ENCODE peak calls at places on chromosome 13, in ten cellular contexts. C is CD4-positive, CD25-positive, alpha-beta regulatory T cell; X is hepatocyte; G is activated CD4-positive, alpha-beta T cell treated with anti-CD3 and anti-CD28 coated beads, Interleukin-2, amount 50 U/mL, for 4 hours; M is LHCN-M2; J is right cardiac atrium; P is HFFc6; I is SK-N-SH; R is aorta; E is HCEC 1CT. N is an unnamed sample.

GRCh38 chr13:74251778-74252519 is 117.7 kb upstream of the KLF12 start:
- DNase-seq in C (no peak), X (no peak), G (no peak), M (peak), J (peak), P (no peak), I (no peak), R (no peak), E (no peak), N (no peak)

GRCh38 chr13:64855506-64855905 is 2374.6 kb downstream of the PCDH9 start:
- DNase-seq in C (no peak), X (peak), G (no peak), M (peak), J (no peak), P (no peak), I (peak), R (no peak), E (no peak), N (no peak)

GRCh38 chr13:72456486-72456885 is 270.9 kb downstream of the MZT1 start:
- DNase-seq in C (no peak), X (no peak), G (no peak), M (no peak), J (no peak), P (no peak), I (no peak), R (no peak), E (no peak), N (no peak)

GRCh38 chr13:36345438-36346221 is 564 bp downstream of the SPART start:
- DNase-seq in C (peak), X (peak), G (peak), M (peak), J (peak), P (peak), I (no peak), R (peak), E (peak), N (peak)

GRCh38 chr13:93098972-93099371 is 127.6 kb upstream of the GPC6 start:
- DNase-seq in C (no peak), X (peak), G (no peak), M (no peak), J (no peak), P (no peak), I (no peak), R (no peak), E (no peak), N (no peak)

GRCh38 chr13:27783111-27783510 is 9.2 kb upstream of the GSX1 start:
- DNase-seq in C (no peak), X (peak), G (no peak), M (no peak), J (no peak), P (peak), I (no peak), R (no peak), E (no peak), N (no peak)

GRCh38 chr13:58933475-58933874 is 1230.3 kb downstream of the DIAPH3 start:
- DNase-seq in C (no peak), X (no peak), G (no peak), M (no peak), J (no peak), P (no peak), I (no peak), R (no peak), E (no peak), N (no peak)

GRCh38 chr13:51838235-51838846 is 6.6 kb downstream of the TMEM272 start:
- DNase-seq in C (no peak), X (no peak), G (no peak), M (peak), J (no peak), P (peak), I (no peak), R (no peak), E (peak), N (no peak)

GRCh38 chr13:103403148-103403740 is 337.0 kb upstream of the SLC10A2 start:
- DNase-seq in C (no peak), X (peak), G (no peak), M (no peak), J (no peak), P (no peak), I (no peak), R (no peak), E (no peak), N (no peak)

GRCh38 chr13:48518083-48518482 is 14.8 kb downstream of the RCBTB2 start:
- DNase-seq in C (no peak), X (no peak), G (no peak), M (no peak), J (no peak), P (no peak), I (no peak), R (no peak), E (no peak), N (no peak)

GRCh38 chr13:25225970-25226369 is 53.9 kb upstream of the AMER2 start:
- DNase-seq in C (no peak), X (no peak), G (no peak), M (no peak), J (no peak), P (no peak), I (no peak), R (no peak), E (no peak), N (no peak)

GRCh38 chr13:76991432-76991795 is 467 bp upstream of the CLN5 start:
- DNase-seq in C (peak), X (peak), G (peak), M (no peak), J (peak), P (no peak), I (no peak), R (peak), E (no peak), N (peak)

GRCh38 chr13:66809496-66809895 is 420.6 kb downstream of the PCDH9 start:
- DNase-seq in C (no peak), X (no peak), G (no peak), M (no peak), J (no peak), P (no peak), I (no peak), R (no peak), E (no peak), N (no peak)

GRCh38 chr13:79393564-79394249 is 12.3 kb downstream of the RBM26 start:
- DNase-seq in C (peak), X (peak), G (no peak), M (no peak), J (no peak), P (no peak), I (no peak), R (peak), E (no peak), N (peak)

GRCh38 chr13:100537951-100538462 is 50.6 kb downstream of the GGACT start:
- DNase-seq in C (no peak), X (no peak), G (no peak), M (no peak), J (no peak), P (no peak), I (no peak), R (no peak), E (no peak), N (no peak)

GRCh38 chr13:38899581-38899980 is 91.0 kb downstream of the STOML3 start:
- DNase-seq in C (no peak), X (no peak), G (no peak), M (no peak), J (no peak), P (no peak), I (no peak), R (no peak), E (no peak), N (no peak)

GRCh38 chr13:63455938-63456337 is 2040.3 kb upstream of the PCDH20 start:
- DNase-seq in C (no peak), X (peak), G (no peak), M (no peak), J (no peak), P (no peak), I (peak), R (no peak), E (no peak), N (no peak)

GRCh38 chr13:94114166-94114565 is 365.3 kb downstream of the DCT start:
- DNase-seq in C (no peak), X (no peak), G (no peak), M (no peak), J (no peak), P (no peak), I (no peak), R (no peak), E (no peak), N (no peak)

GRCh38 chr13:44004881-44005280 is 125.2 kb downstream of the LACC1 start:
- DNase-seq in C (no peak), X (peak), G (no peak), M (peak), J (no peak), P (peak), I (no peak), R (no peak), E (peak), N (no peak)

GRCh38 chr13:29589234-29589633 is 6.3 kb downstream of the SLC7A1 start:
- DNase-seq in C (no peak), X (no peak), G (no peak), M (peak), J (no peak), P (peak), I (no peak), R (no peak), E (peak), N (no peak)

GRCh38 chr13:70630247-70630646 is 522.0 kb upstream of the KLHL1 start:
- DNase-seq in C (no peak), X (no peak), G (no peak), M (no peak), J (no peak), P (no peak), I (no peak), R (no peak), E (no peak), N (no peak)

GRCh38 chr13:75417647-75418046 is 64.3 kb downstream of the TBC1D4 start:
- DNase-seq in C (no peak), X (no peak), G (no peak), M (no peak), J (no peak), P (no peak), I (no peak), R (no peak), E (no peak), N (no peak)

GRCh38 chr13:114142640-114143490 is 10.4 kb upstream of the RASA3 start:
- DNase-seq in C (peak), X (no peak), G (peak), M (no peak), J (no peak), P (no peak), I (peak), R (peak), E (no peak), N (peak)

N was measured in activated effector memory CD4-positive, alpha-beta T cell treated with anti-CD3 and anti-CD28 coated beads, Interleukin-2, amount 50 U/mL, for 16 hours.